ENCODE peak calls at places on chromosomes 7 and 10, in six cellular contexts. One of them, this sample, is unnamed.

GRCh38 chr7:133186060-133186459 is 66.8 kb upstream of the EXOC4 start:
- DNase-seq in NCI-H774: no peak
- DNase-seq in C1 segment of cervical spinal cord: no peak
- DNase-seq in GM12891: no peak
- DNase-seq in T47D: no peak
- DNase-seq in skeletal muscle cell: no peak
- DNase-seq in this sample: no peak

GRCh38 chr10:84191106-84191505 is 3.2 kb upstream of the CDHR1 start:
- DNase-seq in NCI-H774: no peak
- DNase-seq in C1 segment of cervical spinal cord: no peak
- DNase-seq in GM12891: no peak
- DNase-seq in T47D: no peak
- DNase-seq in skeletal muscle cell: no peak
- DNase-seq in this sample: no peak

GRCh38 chr7:71131256-71131752 is 640 bp upstream of the GALNT17 start:
- DNase-seq in NCI-H774: no peak
- DNase-seq in C1 segment of cervical spinal cord: no peak
- DNase-seq in GM12891: no peak
- DNase-seq in T47D: no peak
- DNase-seq in skeletal muscle cell: peak
- DNase-seq in this sample: peak

GRCh38 chr7:120554960-120555571 is 282.1 kb downstream of the KCND2 start:
- DNase-seq in NCI-H774: peak
- DNase-seq in C1 segment of cervical spinal cord: no peak
- DNase-seq in GM12891: no peak
- DNase-seq in T47D: peak
- DNase-seq in skeletal muscle cell: peak
- DNase-seq in this sample: peak

GRCh38 chr7:156353352-156353751 is 287.2 kb upstream of the RNF32 start:
- DNase-seq in NCI-H774: no peak
- DNase-seq in C1 segment of cervical spinal cord: no peak
- DNase-seq in GM12891: no peak
- DNase-seq in T47D: no peak
- DNase-seq in skeletal muscle cell: no peak
- DNase-seq in this sample: no peak

GRCh38 chr10:127145173-127145572 is 51.2 kb downstream of the INSYN2A start:
- DNase-seq in NCI-H774: no peak
- DNase-seq in C1 segment of cervical spinal cord: no peak
- DNase-seq in GM12891: no peak
- DNase-seq in T47D: no peak
- DNase-seq in skeletal muscle cell: no peak
- DNase-seq in this sample: no peak

GRCh38 chr10:70903262-70903921 is 15.0 kb upstream of the PCBD1 start:
- DNase-seq in NCI-H774: no peak
- DNase-seq in C1 segment of cervical spinal cord: no peak
- DNase-seq in GM12891: peak
- DNase-seq in T47D: peak
- DNase-seq in skeletal muscle cell: no peak
- DNase-seq in this sample: peak

GRCh38 chr10:31318382-31318853 is 598 bp upstream of the ZEB1 start:
- DNase-seq in NCI-H774: peak
- DNase-seq in C1 segment of cervical spinal cord: no peak
- DNase-seq in GM12891: peak
- DNase-seq in T47D: no peak
- DNase-seq in skeletal muscle cell: peak
- DNase-seq in this sample: no peak

GRCh38 chr7:55533050-55533728 is 39.1 kb downstream of the VOPP1 start:
- DNase-seq in NCI-H774: no peak
- DNase-seq in C1 segment of cervical spinal cord: no peak
- DNase-seq in GM12891: peak
- DNase-seq in T47D: no peak
- DNase-seq in skeletal muscle cell: peak
- DNase-seq in this sample: no peak

GRCh38 chr7:105268056-105268455 is 120.7 kb downstream of the SRPK2 start:
- DNase-seq in NCI-H774: no peak
- DNase-seq in C1 segment of cervical spinal cord: no peak
- DNase-seq in GM12891: no peak
- DNase-seq in T47D: no peak
- DNase-seq in skeletal muscle cell: peak
- DNase-seq in this sample: no peak

GRCh38 chr10:3169271-3169670 is 3.3 kb downstream of the PITRM1 start:
- DNase-seq in NCI-H774: peak
- DNase-seq in C1 segment of cervical spinal cord: no peak
- DNase-seq in GM12891: no peak
- DNase-seq in T47D: no peak
- DNase-seq in skeletal muscle cell: no peak
- DNase-seq in this sample: no peak

GRCh38 chr10:114526112-114526496 is 121.8 kb upstream of the AFAP1L2 start:
- DNase-seq in NCI-H774: no peak
- DNase-seq in C1 segment of cervical spinal cord: no peak
- DNase-seq in GM12891: no peak
- DNase-seq in T47D: no peak
- DNase-seq in skeletal muscle cell: no peak
- DNase-seq in this sample: no peak

GRCh38 chr7:29035044-29035740 is 77.1 kb upstream of the TRIL start:
- DNase-seq in NCI-H774: no peak
- DNase-seq in C1 segment of cervical spinal cord: no peak
- DNase-seq in GM12891: no peak
- DNase-seq in T47D: no peak
- DNase-seq in skeletal muscle cell: peak
- DNase-seq in this sample: no peak

GRCh38 chr10:119233821-119234220 is 26.4 kb downstream of the GRK5 start:
- DNase-seq in NCI-H774: peak
- DNase-seq in C1 segment of cervical spinal cord: no peak
- DNase-seq in GM12891: no peak
- DNase-seq in T47D: no peak
- DNase-seq in skeletal muscle cell: no peak
- DNase-seq in this sample: no peak

GRCh38 chr7:2966466-2967078 is 77.1 kb downstream of the CARD11 start:
- DNase-seq in NCI-H774: no peak
- DNase-seq in C1 segment of cervical spinal cord: no peak
- DNase-seq in GM12891: no peak
- DNase-seq in T47D: no peak
- DNase-seq in skeletal muscle cell: no peak
- DNase-seq in this sample: no peak

GRCh38 chr7:11747715-11748485 is 84.1 kb downstream of the THSD7A start:
- DNase-seq in NCI-H774: no peak
- DNase-seq in C1 segment of cervical spinal cord: no peak
- DNase-seq in GM12891: no peak
- DNase-seq in T47D: no peak
- DNase-seq in skeletal muscle cell: no peak
- DNase-seq in this sample: no peak

GRCh38 chr10:73625004-73625883 is 16.0 kb downstream of the MYOZ1 start:
- DNase-seq in NCI-H774: no peak
- DNase-seq in C1 segment of cervical spinal cord: no peak
- DNase-seq in GM12891: no peak
- DNase-seq in T47D: peak
- DNase-seq in skeletal muscle cell: no peak
- DNase-seq in this sample: no peak

GRCh38 chr7:30224511-30225031 is 59.8 kb upstream of the ZNRF2 start:
- DNase-seq in NCI-H774: no peak
- DNase-seq in C1 segment of cervical spinal cord: no peak
- DNase-seq in GM12891: no peak
- DNase-seq in T47D: no peak
- DNase-seq in skeletal muscle cell: peak
- DNase-seq in this sample: no peak

GRCh38 chr7:118502235-118502634 is 277.7 kb downstream of the ANKRD7 start:
- DNase-seq in NCI-H774: no peak
- DNase-seq in C1 segment of cervical spinal cord: no peak
- DNase-seq in GM12891: no peak
- DNase-seq in T47D: no peak
- DNase-seq in skeletal muscle cell: no peak
- DNase-seq in this sample: no peak

GRCh38 chr7:151117565-151117964 is 31.3 kb downstream of the AGAP3 start:
- DNase-seq in NCI-H774: no peak
- DNase-seq in C1 segment of cervical spinal cord: no peak
- DNase-seq in GM12891: no peak
- DNase-seq in T47D: no peak
- DNase-seq in skeletal muscle cell: no peak
- DNase-seq in this sample: no peak

GRCh38 chr7:139457153-139457946 is 26.1 kb downstream of the KLRG2 start:
- DNase-seq in NCI-H774: no peak
- DNase-seq in C1 segment of cervical spinal cord: no peak
- DNase-seq in GM12891: no peak
- DNase-seq in T47D: no peak
- DNase-seq in skeletal muscle cell: no peak
- DNase-seq in this sample: no peak